ENCODE peak calls at places on chromosomes 1 and 21, in four cellular contexts. One of them, this sample, is unnamed.

GRCh38 chr21:45456014-45456835 is 51.3 kb downstream of the COL18A1 start:
- DNase-seq in GM04503: no peak
- DNase-seq in hepatic stellate cell: no peak
- DNase-seq in aorta: peak
- DNase-seq in this sample: no peak

GRCh38 chr1:203443296-203443695 is 32.3 kb upstream of the PRELP start:
- DNase-seq in GM04503: no peak
- DNase-seq in hepatic stellate cell: no peak
- DNase-seq in aorta: no peak
- DNase-seq in this sample: no peak

GRCh38 chr1:163537809-163538208 is 216.1 kb downstream of the NUF2 start:
- DNase-seq in GM04503: no peak
- DNase-seq in hepatic stellate cell: no peak
- DNase-seq in aorta: no peak
- DNase-seq in this sample: no peak

GRCh38 chr1:96721382-96722160 is at the start of gene PTBP2:
- DNase-seq in GM04503: no peak
- DNase-seq in hepatic stellate cell: peak
- DNase-seq in aorta: peak
- DNase-seq in this sample: peak

GRCh38 chr1:227782226-227782625 is 33.2 kb upstream of the PRSS38 start:
- DNase-seq in GM04503: no peak
- DNase-seq in hepatic stellate cell: no peak
- DNase-seq in aorta: no peak
- DNase-seq in this sample: no peak

GRCh38 chr1:21801100-21801499 is 11.0 kb upstream of the LDLRAD2 start:
- DNase-seq in GM04503: no peak
- DNase-seq in hepatic stellate cell: no peak
- DNase-seq in aorta: no peak
- DNase-seq in this sample: no peak

GRCh38 chr21:31111093-31111492 is 72.8 kb upstream of the KRTAP19-8 start:
- DNase-seq in GM04503: no peak
- DNase-seq in hepatic stellate cell: no peak
- DNase-seq in aorta: no peak
- DNase-seq in this sample: no peak

GRCh38 chr1:201053155-201053860 is 29.8 kb upstream of the KIF21B start:
- DNase-seq in GM04503: no peak
- DNase-seq in hepatic stellate cell: no peak
- DNase-seq in aorta: no peak
- DNase-seq in this sample: no peak

GRCh38 chr1:47765742-47766485 is 231.3 kb downstream of the TRABD2B start:
- DNase-seq in GM04503: no peak
- DNase-seq in hepatic stellate cell: no peak
- DNase-seq in aorta: peak
- DNase-seq in this sample: peak

GRCh38 chr1:201706109-201706508 is 122.8 kb upstream of the IPO9 start:
- DNase-seq in GM04503: no peak
- DNase-seq in hepatic stellate cell: no peak
- DNase-seq in aorta: no peak
- DNase-seq in this sample: no peak

GRCh38 chr1:93753766-93754763 is 72.4 kb upstream of the BCAR3 start:
- DNase-seq in GM04503: peak
- DNase-seq in hepatic stellate cell: peak
- DNase-seq in aorta: no peak
- DNase-seq in this sample: peak

GRCh38 chr1:225655509-225656258 is 2.8 kb upstream of the ENAH start:
- DNase-seq in GM04503: peak
- DNase-seq in hepatic stellate cell: peak
- DNase-seq in aorta: peak
- DNase-seq in this sample: peak

GRCh38 chr1:41578712-41579335 is 94.3 kb upstream of the EDN2 start:
- DNase-seq in GM04503: no peak
- DNase-seq in hepatic stellate cell: no peak
- DNase-seq in aorta: no peak
- DNase-seq in this sample: no peak

GRCh38 chr1:67342002-67342890 is 34.6 kb downstream of the IL12RB2 start:
- DNase-seq in GM04503: no peak
- DNase-seq in hepatic stellate cell: no peak
- DNase-seq in aorta: no peak
- DNase-seq in this sample: no peak

GRCh38 chr1:232049335-232049734 is 422.7 kb downstream of the DISC1 start:
- DNase-seq in GM04503: no peak
- DNase-seq in hepatic stellate cell: no peak
- DNase-seq in aorta: no peak
- DNase-seq in this sample: no peak

GRCh38 chr1:109191377-109191776 is 22.3 kb upstream of the SARS1 start:
- DNase-seq in GM04503: no peak
- DNase-seq in hepatic stellate cell: no peak
- DNase-seq in aorta: no peak
- DNase-seq in this sample: no peak

GRCh38 chr21:28781602-28782274 is 210.9 kb downstream of the LTN1 start:
- DNase-seq in GM04503: no peak
- DNase-seq in hepatic stellate cell: no peak
- DNase-seq in aorta: no peak
- DNase-seq in this sample: no peak

GRCh38 chr1:225769687-225770086 is 7.9 kb upstream of the SRP9 start:
- DNase-seq in GM04503: no peak
- DNase-seq in hepatic stellate cell: no peak
- DNase-seq in aorta: no peak
- DNase-seq in this sample: no peak

GRCh38 chr1:240526321-240526720 is 85.6 kb downstream of the GREM2 start:
- DNase-seq in GM04503: no peak
- DNase-seq in hepatic stellate cell: no peak
- DNase-seq in aorta: no peak
- DNase-seq in this sample: no peak

GRCh38 chr1:115172270-115172669 is 83.0 kb upstream of the TSPAN2 start:
- DNase-seq in GM04503: no peak
- DNase-seq in hepatic stellate cell: no peak
- DNase-seq in aorta: no peak
- DNase-seq in this sample: no peak

GRCh38 chr1:150065184-150065871 is 2.2 kb upstream of the VPS45 start:
- DNase-seq in GM04503: no peak
- DNase-seq in hepatic stellate cell: peak
- DNase-seq in aorta: no peak
- DNase-seq in this sample: no peak

GRCh38 chr1:201711811-201712210 is 117.1 kb upstream of the IPO9 start:
- DNase-seq in GM04503: no peak
- DNase-seq in hepatic stellate cell: no peak
- DNase-seq in aorta: no peak
- DNase-seq in this sample: peak

GRCh38 chr1:16167331-16168143 is 11.7 kb upstream of the EPHA2 start:
- DNase-seq in GM04503: no peak
- DNase-seq in hepatic stellate cell: peak
- DNase-seq in aorta: peak
- DNase-seq in this sample: no peak

GRCh38 chr1:52917591-52917990 is 3.9 kb downstream of the ECHDC2 start:
- DNase-seq in GM04503: no peak
- DNase-seq in hepatic stellate cell: no peak
- DNase-seq in aorta: no peak
- DNase-seq in this sample: no peak

GRCh38 chr1:185373813-185374524 is 56.9 kb upstream of the IVNS1ABP start:
- DNase-seq in GM04503: no peak
- DNase-seq in hepatic stellate cell: peak
- DNase-seq in aorta: no peak
- DNase-seq in this sample: no peak

GRCh38 chr1:7497107-7497637 is 273.9 kb upstream of the VAMP3 start:
- DNase-seq in GM04503: no peak
- DNase-seq in hepatic stellate cell: no peak
- DNase-seq in aorta: no peak
- DNase-seq in this sample: no peak